ENCODE peak calls at places on chromosomes 5 and 9, in nine cellular contexts. One of them, this sample, is unnamed.
A peak's percentile ranks its signal among the peaks of the same experiment; 100 is the strongest.

GRCh38 chr9:76472925-76473324 is 13.9 kb downstream of the GCNT1 start:
- DNase-seq in breast epithelium: no peak
- DNase-seq in psoas muscle: no peak
- DNase-seq in fibroblast of lung: no peak
- DNase-seq in lower leg skin: no peak
- DNase-seq in sigmoid colon: no peak
- DNase-seq in astrocyte of the spinal cord: peak; percentile 38
- DNase-seq in gastrocnemius medialis: no peak
- DNase-seq in AG04449: no peak
- DNase-seq in this sample: no peak

GRCh38 chr9:18126776-18127175 is 347.2 kb upstream of the ADAMTSL1 start:
- DNase-seq in breast epithelium: no peak
- DNase-seq in psoas muscle: no peak
- DNase-seq in fibroblast of lung: no peak
- DNase-seq in lower leg skin: no peak
- DNase-seq in sigmoid colon: no peak
- DNase-seq in astrocyte of the spinal cord: no peak
- DNase-seq in gastrocnemius medialis: no peak
- DNase-seq in AG04449: no peak
- DNase-seq in this sample: no peak

GRCh38 chr5:107900721-107901120 is 230.0 kb upstream of the EFNA5 start:
- DNase-seq in breast epithelium: no peak
- DNase-seq in psoas muscle: no peak
- DNase-seq in fibroblast of lung: no peak
- DNase-seq in lower leg skin: no peak
- DNase-seq in sigmoid colon: no peak
- DNase-seq in astrocyte of the spinal cord: no peak
- DNase-seq in gastrocnemius medialis: no peak
- DNase-seq in AG04449: no peak
- DNase-seq in this sample: no peak

GRCh38 chr5:17910318-17910717 is 276.1 kb downstream of the TAF11L14 start:
- DNase-seq in breast epithelium: no peak
- DNase-seq in psoas muscle: no peak
- DNase-seq in fibroblast of lung: peak; percentile 23
- DNase-seq in lower leg skin: no peak
- DNase-seq in sigmoid colon: no peak
- DNase-seq in astrocyte of the spinal cord: peak; percentile 55
- DNase-seq in gastrocnemius medialis: no peak
- DNase-seq in AG04449: no peak
- DNase-seq in this sample: no peak

GRCh38 chr5:131209506-131210191 is 38.9 kb downstream of the LYRM7 start:
- DNase-seq in breast epithelium: no peak
- DNase-seq in psoas muscle: no peak
- DNase-seq in fibroblast of lung: no peak
- DNase-seq in lower leg skin: no peak
- DNase-seq in sigmoid colon: no peak
- DNase-seq in astrocyte of the spinal cord: no peak
- DNase-seq in gastrocnemius medialis: no peak
- DNase-seq in AG04449: no peak
- DNase-seq in this sample: no peak

GRCh38 chr9:68427216-68427994 is 71.0 kb downstream of the PGM5 start:
- DNase-seq in breast epithelium: no peak
- DNase-seq in psoas muscle: no peak
- DNase-seq in fibroblast of lung: peak; percentile 48
- DNase-seq in lower leg skin: no peak
- DNase-seq in sigmoid colon: no peak
- DNase-seq in astrocyte of the spinal cord: no peak
- DNase-seq in gastrocnemius medialis: no peak
- DNase-seq in AG04449: no peak
- DNase-seq in this sample: no peak

GRCh38 chr5:71882826-71883744 is 164.0 kb downstream of the CARTPT start:
- DNase-seq in breast epithelium: no peak
- DNase-seq in psoas muscle: no peak
- DNase-seq in fibroblast of lung: no peak
- DNase-seq in lower leg skin: no peak
- DNase-seq in sigmoid colon: peak; percentile 65
- DNase-seq in astrocyte of the spinal cord: peak; percentile 55
- DNase-seq in gastrocnemius medialis: no peak
- DNase-seq in AG04449: no peak
- DNase-seq in this sample: no peak

GRCh38 chr9:84839538-84839937 is 170.0 kb downstream of the NTRK2 start:
- DNase-seq in breast epithelium: no peak
- DNase-seq in psoas muscle: no peak
- DNase-seq in fibroblast of lung: no peak
- DNase-seq in lower leg skin: no peak
- DNase-seq in sigmoid colon: no peak
- DNase-seq in astrocyte of the spinal cord: peak; percentile 62
- DNase-seq in gastrocnemius medialis: no peak
- DNase-seq in AG04449: peak; percentile 67
- DNase-seq in this sample: no peak

GRCh38 chr5:116553366-116553765 is 21.3 kb downstream of the SEMA6A start:
- DNase-seq in breast epithelium: no peak
- DNase-seq in psoas muscle: no peak
- DNase-seq in fibroblast of lung: no peak
- DNase-seq in lower leg skin: no peak
- DNase-seq in sigmoid colon: no peak
- DNase-seq in astrocyte of the spinal cord: no peak
- DNase-seq in gastrocnemius medialis: no peak
- DNase-seq in AG04449: no peak
- DNase-seq in this sample: no peak

GRCh38 chr9:129669141-129669718 is 3.8 kb downstream of the PRRX2 start:
- DNase-seq in breast epithelium: no peak
- DNase-seq in psoas muscle: no peak
- DNase-seq in fibroblast of lung: peak; percentile 52
- DNase-seq in lower leg skin: no peak
- DNase-seq in sigmoid colon: no peak
- DNase-seq in astrocyte of the spinal cord: peak; percentile 87
- DNase-seq in gastrocnemius medialis: no peak
- DNase-seq in AG04449: peak; percentile 53
- DNase-seq in this sample: peak; percentile 77

GRCh38 chr5:43066231-43066798 is 26.2 kb upstream of the ANXA2R start:
- DNase-seq in breast epithelium: peak; percentile 54
- DNase-seq in psoas muscle: peak; percentile 78
- DNase-seq in fibroblast of lung: peak; percentile 79
- DNase-seq in lower leg skin: peak; percentile 94
- DNase-seq in sigmoid colon: peak; percentile 87
- DNase-seq in astrocyte of the spinal cord: peak; percentile 77
- DNase-seq in gastrocnemius medialis: peak; percentile 68
- DNase-seq in AG04449: no peak
- DNase-seq in this sample: no peak

GRCh38 chr9:116741106-116741740 is 54.1 kb downstream of the TRIM32 start:
- DNase-seq in breast epithelium: no peak
- DNase-seq in psoas muscle: no peak
- DNase-seq in fibroblast of lung: no peak
- DNase-seq in lower leg skin: no peak
- DNase-seq in sigmoid colon: no peak
- DNase-seq in astrocyte of the spinal cord: no peak
- DNase-seq in gastrocnemius medialis: no peak
- DNase-seq in AG04449: no peak
- DNase-seq in this sample: no peak

GRCh38 chr5:58739051-58739450 is 156.2 kb downstream of the RAB3C start:
- DNase-seq in breast epithelium: no peak
- DNase-seq in psoas muscle: no peak
- DNase-seq in fibroblast of lung: no peak
- DNase-seq in lower leg skin: no peak
- DNase-seq in sigmoid colon: no peak
- DNase-seq in astrocyte of the spinal cord: no peak
- DNase-seq in gastrocnemius medialis: no peak
- DNase-seq in AG04449: no peak
- DNase-seq in this sample: no peak

GRCh38 chr5:62587737-62588136 is 9.1 kb downstream of the LRRC70 start:
- DNase-seq in breast epithelium: no peak
- DNase-seq in psoas muscle: no peak
- DNase-seq in fibroblast of lung: peak; percentile 20
- DNase-seq in lower leg skin: no peak
- DNase-seq in sigmoid colon: no peak
- DNase-seq in astrocyte of the spinal cord: no peak
- DNase-seq in gastrocnemius medialis: no peak
- DNase-seq in AG04449: no peak
- DNase-seq in this sample: no peak

GRCh38 chr9:80648336-80648735 is 1041.0 kb downstream of the TLE1 start:
- DNase-seq in breast epithelium: no peak
- DNase-seq in psoas muscle: no peak
- DNase-seq in fibroblast of lung: peak; percentile 55
- DNase-seq in lower leg skin: no peak
- DNase-seq in sigmoid colon: no peak
- DNase-seq in astrocyte of the spinal cord: peak; percentile 80
- DNase-seq in gastrocnemius medialis: no peak
- DNase-seq in AG04449: peak; percentile 9
- DNase-seq in this sample: no peak

GRCh38 chr9:131095666-131096489 is 453 bp upstream of the AIF1L start:
- DNase-seq in breast epithelium: no peak
- DNase-seq in psoas muscle: no peak
- DNase-seq in fibroblast of lung: no peak
- DNase-seq in lower leg skin: no peak
- DNase-seq in sigmoid colon: no peak
- DNase-seq in astrocyte of the spinal cord: no peak
- DNase-seq in gastrocnemius medialis: no peak
- DNase-seq in AG04449: no peak
- DNase-seq in this sample: no peak

DNA sequence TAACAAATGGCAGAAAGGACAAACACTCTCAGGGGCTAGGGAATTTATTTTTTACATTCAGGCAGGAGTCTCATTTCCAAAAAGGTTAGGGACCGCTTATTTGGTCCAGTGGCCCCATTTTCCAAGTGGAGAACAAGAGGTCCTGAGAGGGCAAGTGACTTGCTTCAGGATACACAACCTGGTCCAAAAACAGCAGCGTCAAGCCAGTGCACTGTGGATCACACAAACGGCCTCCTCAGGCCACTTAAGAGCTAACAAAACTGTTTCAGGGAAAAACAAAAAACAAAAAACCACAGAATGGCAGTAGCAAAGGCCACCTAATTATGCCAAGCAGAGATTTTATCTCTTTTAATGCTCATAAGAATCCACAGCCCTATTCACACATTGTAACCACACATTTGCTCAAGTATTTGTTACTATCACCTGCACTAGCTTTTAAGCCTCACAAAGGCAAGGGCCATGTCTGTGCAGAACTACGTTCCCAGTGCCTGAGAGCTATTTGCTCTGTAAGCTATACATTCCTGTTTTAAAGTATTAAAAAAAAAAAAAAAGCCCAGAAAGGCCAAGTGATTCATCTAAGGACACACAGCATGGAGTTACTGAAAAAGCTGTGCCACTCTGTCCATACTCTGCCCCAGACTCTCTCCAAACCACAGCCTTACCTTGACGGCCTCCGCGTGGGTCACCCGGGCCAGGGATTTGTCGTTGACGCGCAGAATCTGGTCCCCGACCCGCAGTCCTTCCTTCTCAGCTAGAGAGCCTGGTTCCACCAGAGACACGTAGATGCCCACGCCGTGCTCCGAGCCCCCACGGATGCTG is 1.5 kb downstream of the WHRN start:
- DNase-seq in breast epithelium: no peak
- DNase-seq in psoas muscle: no peak
- DNase-seq in fibroblast of lung: no peak
- DNase-seq in lower leg skin: no peak
- DNase-seq in sigmoid colon: no peak
- DNase-seq in astrocyte of the spinal cord: no peak
- DNase-seq in gastrocnemius medialis: no peak
- DNase-seq in AG04449: no peak
- DNase-seq in this sample: no peak
- H3K4me3 ChIP-seq in breast epithelium: peak overlapping the region; percentile 82
- H3K4me3 ChIP-seq in psoas muscle: peak overlapping the region; percentile 69
- H3K4me3 ChIP-seq in fibroblast of lung: no peak overlapping the region
- H3K4me3 ChIP-seq in lower leg skin: no peak overlapping the region
- H3K4me3 ChIP-seq in sigmoid colon: peak overlapping the region; percentile 86
- H3K4me3 ChIP-seq in astrocyte of the spinal cord: peak overlapping the region; percentile 29
- H3K4me3 ChIP-seq in gastrocnemius medialis: peak overlapping the region; percentile 66
- H3K4me3 ChIP-seq in AG04449: peak overlapping the region; percentile 70
- H3K4me3 ChIP-seq in this sample: peak overlapping the region; percentile 64

GRCh38 chr9:127936347-127936852 is 1.3 kb downstream of the DPM2 start:
- DNase-seq in breast epithelium: no peak
- DNase-seq in psoas muscle: no peak
- DNase-seq in fibroblast of lung: no peak
- DNase-seq in lower leg skin: no peak
- DNase-seq in sigmoid colon: no peak
- DNase-seq in astrocyte of the spinal cord: no peak
- DNase-seq in gastrocnemius medialis: no peak
- DNase-seq in AG04449: no peak
- DNase-seq in this sample: no peak
- H3K4me3 ChIP-seq in breast epithelium: peak overlapping the region; percentile 89
- H3K4me3 ChIP-seq in psoas muscle: peak overlapping the region; percentile 80
- H3K4me3 ChIP-seq in fibroblast of lung: peak overlapping the region; percentile 76
- H3K4me3 ChIP-seq in lower leg skin: no peak overlapping the region
- H3K4me3 ChIP-seq in sigmoid colon: peak overlapping the region; percentile 71
- H3K4me3 ChIP-seq in astrocyte of the spinal cord: peak overlapping the region; percentile 68
- H3K4me3 ChIP-seq in gastrocnemius medialis: no peak overlapping the region
- H3K4me3 ChIP-seq in AG04449: peak overlapping the region; percentile 68
- H3K4me3 ChIP-seq in this sample: peak overlapping the region; percentile 78

DNA sequence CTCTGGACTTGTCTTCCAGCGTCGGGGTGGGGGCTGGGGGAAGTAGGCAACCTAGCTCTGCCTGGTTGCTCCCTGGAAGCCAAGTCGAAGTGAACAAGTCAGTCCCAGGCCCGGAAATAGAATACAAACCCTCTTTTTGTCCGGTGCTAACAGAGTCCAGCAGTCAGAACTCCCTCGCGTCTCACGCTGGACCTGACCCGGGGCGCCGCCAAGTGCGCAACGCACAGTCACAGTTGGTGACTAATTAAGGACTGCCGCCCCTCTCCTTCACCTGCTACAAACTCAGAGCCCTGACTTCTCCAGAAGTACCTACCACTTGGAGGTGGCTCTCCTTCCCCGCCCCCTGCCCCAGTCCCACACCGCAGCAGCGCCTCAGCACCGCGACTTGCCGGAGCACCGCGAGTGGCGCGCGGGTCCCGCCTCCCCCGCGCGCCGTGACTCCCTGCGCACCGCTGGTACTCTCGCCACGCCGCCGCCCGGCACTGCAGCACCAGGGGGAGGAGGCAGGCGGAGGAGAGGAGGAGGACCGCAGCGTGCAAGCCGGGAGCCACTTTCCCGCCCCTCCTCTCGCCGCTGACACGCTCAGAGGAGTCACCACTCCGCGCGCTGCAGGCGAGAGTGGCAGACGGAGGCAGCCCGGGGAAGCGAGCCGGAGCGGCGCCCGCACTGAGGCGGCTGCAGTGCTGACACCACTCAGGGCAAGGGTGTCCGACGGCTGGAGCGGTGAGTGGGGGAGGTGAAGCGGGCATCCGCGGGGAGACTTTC is at the start of gene SV2C:
- DNase-seq in breast epithelium: no peak
- DNase-seq in psoas muscle: no peak
- DNase-seq in fibroblast of lung: no peak
- DNase-seq in lower leg skin: no peak
- DNase-seq in sigmoid colon: no peak
- DNase-seq in astrocyte of the spinal cord: peak; percentile 5
- DNase-seq in gastrocnemius medialis: no peak
- DNase-seq in AG04449: no peak
- DNase-seq in this sample: no peak
- H3K4me3 ChIP-seq in breast epithelium: peak within 1 kb of the TSS; percentile 63
- H3K4me3 ChIP-seq in psoas muscle: peak within 1 kb of the TSS; percentile 22
- H3K4me3 ChIP-seq in fibroblast of lung: no peak within 1 kb of the TSS
- H3K4me3 ChIP-seq in lower leg skin: no peak within 1 kb of the TSS
- H3K4me3 ChIP-seq in sigmoid colon: peak within 1 kb of the TSS; percentile 17
- H3K4me3 ChIP-seq in astrocyte of the spinal cord: no peak within 1 kb of the TSS
- H3K4me3 ChIP-seq in gastrocnemius medialis: no peak within 1 kb of the TSS
- H3K4me3 ChIP-seq in AG04449: no peak within 1 kb of the TSS
- H3K4me3 ChIP-seq in this sample: peak within 1 kb of the TSS; percentile 39

GRCh38 chr5:26434688-26435087 is 603.7 kb downstream of the CDH9 start:
- DNase-seq in breast epithelium: no peak
- DNase-seq in psoas muscle: no peak
- DNase-seq in fibroblast of lung: no peak
- DNase-seq in lower leg skin: no peak
- DNase-seq in sigmoid colon: no peak
- DNase-seq in astrocyte of the spinal cord: no peak
- DNase-seq in gastrocnemius medialis: no peak
- DNase-seq in AG04449: no peak
- DNase-seq in this sample: no peak
- H3K4me3 ChIP-seq in breast epithelium: no peak overlapping the region
- H3K4me3 ChIP-seq in psoas muscle: no peak overlapping the region
- H3K4me3 ChIP-seq in fibroblast of lung: no peak overlapping the region
- H3K4me3 ChIP-seq in lower leg skin: no peak overlapping the region
- H3K4me3 ChIP-seq in sigmoid colon: no peak overlapping the region
- H3K4me3 ChIP-seq in astrocyte of the spinal cord: no peak overlapping the region
- H3K4me3 ChIP-seq in gastrocnemius medialis: no peak overlapping the region
- H3K4me3 ChIP-seq in AG04449: no peak overlapping the region
- H3K4me3 ChIP-seq in this sample: no peak overlapping the region

This sample was measured in ascending aorta.